ENCODE peak calls at places on chromosome 13, in five cellular contexts. L is stimulated activated naive CD4-positive, alpha-beta T cell; I is AG04450; T is heart right ventricle; D is brain microvascular endothelial cell. P is an unnamed sample.

GRCh38 chr13:47484564-47484963 is 516.5 kb downstream of the SUCLA2 start:
- DNase-seq in I (peak), T (no peak), D (peak), L (no peak), P (no peak)

GRCh38 chr13:59533561-59534337 is 630.0 kb downstream of the DIAPH3 start:
- DNase-seq in L (no peak), I (no peak), D (peak), T (no peak), P (no peak)

GRCh38 chr13:50512602-50513527 is 330.6 kb downstream of the DLEU7 start:
- DNase-seq in D (peak), I (no peak), L (peak), T (peak), P (peak)

GRCh38 chr13:24282256-24282655 is 27.1 kb upstream of the C1QTNF9 start:
- DNase-seq in D (no peak), T (no peak), L (no peak), I (no peak), P (no peak)

GRCh38 chr13:84985860-84986259 is 813.4 kb downstream of the SLITRK6 start:
- DNase-seq in D (no peak), L (no peak), I (no peak), T (no peak), P (no peak)

GRCh38 chr13:30159446-30159839 is 147.9 kb downstream of the KATNAL1 start:
- DNase-seq in T (no peak), D (peak), I (peak), L (no peak), P (no peak)

GRCh38 chr13:33610471-33611015 is 207.4 kb upstream of the RFC3 start:
- DNase-seq in L (no peak), D (no peak), I (no peak), T (peak), P (no peak)

GRCh38 chr13:40206241-40207109 is 460.0 kb downstream of the FOXO1 start:
- DNase-seq in D (peak), T (no peak), L (peak), I (no peak), P (no peak)

GRCh38 chr13:46386996-46387851 is at the start of gene RUBCNL:
- DNase-seq in D (peak), L (peak), T (no peak), I (no peak), P (no peak)

GRCh38 chr13:30172593-30173300 is 134.6 kb downstream of the KATNAL1 start:
- DNase-seq in T (no peak), L (no peak), D (no peak), I (no peak), P (no peak)

GRCh38 chr13:22018297-22019210 is 347.7 kb downstream of the FGF9 start:
- DNase-seq in T (no peak), L (no peak), I (no peak), D (no peak), P (no peak)

GRCh38 chr13:98775844-98776598 is 23.5 kb upstream of the SLC15A1 start:
- DNase-seq in I (no peak), L (no peak), D (peak), T (no peak), P (no peak)

GRCh38 chr13:46529509-46529908 is 23.5 kb upstream of the LRCH1 start:
- DNase-seq in I (no peak), T (no peak), L (no peak), D (no peak), P (no peak)

GRCh38 chr13:20090349-20090748 is 70.5 kb downstream of the GJA3 start:
- DNase-seq in I (no peak), L (no peak), T (no peak), D (no peak), P (no peak)

GRCh38 chr13:60164490-60164889 is 762 bp upstream of the DIAPH3 start:
- DNase-seq in T (no peak), I (no peak), L (no peak), D (no peak), P (no peak)

GRCh38 chr13:102203718-102204117 is 198.1 kb downstream of the FGF14 start:
- DNase-seq in I (no peak), L (no peak), T (no peak), D (no peak), P (no peak)

GRCh38 chr13:58858870-58859371 is 1227.4 kb downstream of the PCDH17 start:
- DNase-seq in L (no peak), D (no peak), I (no peak), T (no peak), P (no peak)

GRCh38 chr13:25186187-25186586 is 14.1 kb upstream of the AMER2 start:
- DNase-seq in T (no peak), L (no peak), I (no peak), D (no peak), P (no peak)

GRCh38 chr13:110533771-110534670 is 27.5 kb downstream of the RAB20 start:
- DNase-seq in T (no peak), L (no peak), I (no peak), D (no peak), P (no peak)

GRCh38 chr13:110681868-110682550 is 23.9 kb downstream of the CARS2 start:
- DNase-seq in D (no peak), T (no peak), I (no peak), L (no peak), P (no peak)

GRCh38 chr13:26811636-26812035 is 51.0 kb upstream of the GPR12 start:
- DNase-seq in T (no peak), I (no peak), D (no peak), L (no peak), P (no peak)

GRCh38 chr13:106513025-106513424 is 22.4 kb downstream of the EFNB2 start:
- DNase-seq in D (peak), L (no peak), T (no peak), I (no peak), P (no peak)

GRCh38 chr13:28324181-28324789 is 170.6 kb downstream of the FLT1 start:
- DNase-seq in T (peak), I (no peak), L (peak), D (peak), P (peak)

GRCh38 chr13:38685974-38686571 is 804 bp upstream of the FREM2 start:
- DNase-seq in D (no peak), L (no peak), I (no peak), T (no peak), P (no peak)

GRCh38 chr13:110748271-110748670 is 34.8 kb downstream of the ING1 start:
- DNase-seq in I (no peak), L (no peak), T (no peak), D (no peak), P (no peak)

GRCh38 chr13:112751617-112752016 is 61.8 kb downstream of the ATP11A start:
- DNase-seq in T (no peak), I (no peak), D (no peak), L (no peak), P (no peak)

GRCh38 chr13:43664700-43665191 is 122.0 kb downstream of the ENOX1 start:
- DNase-seq in T (no peak), I (peak), D (peak), L (no peak), P (no peak)

P was measured in lung.